ENCODE peak calls at places on chromosomes 11 and 22, in six cellular contexts. One of them, this sample, is unnamed.

GRCh38 chr11:64838600-64839334 is 5.7 kb downstream of the CDC42BPG start:
- DNase-seq in heart right ventricle: no peak
- DNase-seq in mesendoderm: no peak
- DNase-seq in GM23338: no peak
- DNase-seq in lower lobe of right lung: no peak
- DNase-seq in CD4-positive, alpha-beta memory T cell: peak; percentile 1
- DNase-seq in this sample: no peak

GRCh38 chr11:130909650-130910049 is 6.6 kb downstream of the SNX19 start:
- DNase-seq in heart right ventricle: no peak
- DNase-seq in GM23338: no peak
- DNase-seq in mesendoderm: no peak
- DNase-seq in CD4-positive, alpha-beta memory T cell: no peak
- DNase-seq in lower lobe of right lung: no peak
- DNase-seq in this sample: no peak

GRCh38 chr11:92886243-92886905 is 83.1 kb upstream of the MTNR1B start:
- DNase-seq in heart right ventricle: no peak
- DNase-seq in GM23338: peak; percentile 79
- DNase-seq in lower lobe of right lung: no peak
- DNase-seq in mesendoderm: peak; percentile 75
- DNase-seq in CD4-positive, alpha-beta memory T cell: no peak
- DNase-seq in this sample: no peak

GRCh38 chr22:38397189-38398097 is 57.6 kb downstream of the KCNJ4 start:
- DNase-seq in heart right ventricle: peak; percentile 70
- DNase-seq in mesendoderm: peak; percentile 99
- DNase-seq in CD4-positive, alpha-beta memory T cell: peak; percentile 45
- DNase-seq in lower lobe of right lung: peak; percentile 74
- DNase-seq in GM23338: peak; percentile 92
- DNase-seq in this sample: peak; percentile 83

GRCh38 chr11:20443596-20443995 is 56.1 kb downstream of the PRMT3 start:
- DNase-seq in lower lobe of right lung: no peak
- DNase-seq in heart right ventricle: no peak
- DNase-seq in GM23338: peak; percentile 40
- DNase-seq in CD4-positive, alpha-beta memory T cell: no peak
- DNase-seq in mesendoderm: peak; percentile 41
- DNase-seq in this sample: no peak

GRCh38 chr11:9565822-9566560 is 7.5 kb upstream of the WEE1 start:
- DNase-seq in GM23338: peak; percentile 85
- DNase-seq in CD4-positive, alpha-beta memory T cell: peak; percentile 85
- DNase-seq in heart right ventricle: no peak
- DNase-seq in lower lobe of right lung: no peak
- DNase-seq in mesendoderm: peak; percentile 100
- DNase-seq in this sample: peak; percentile 68

GRCh38 chr22:49632199-49633009 is 195.3 kb downstream of the BRD1 start:
- DNase-seq in mesendoderm: peak; percentile 84
- DNase-seq in lower lobe of right lung: peak; percentile 51
- DNase-seq in GM23338: no peak
- DNase-seq in CD4-positive, alpha-beta memory T cell: no peak
- DNase-seq in heart right ventricle: peak; percentile 68
- DNase-seq in this sample: peak; percentile 59

GRCh38 chr11:6315811-6316425 is 4.4 kb downstream of the CAVIN3 start:
- DNase-seq in lower lobe of right lung: peak; percentile 65
- DNase-seq in CD4-positive, alpha-beta memory T cell: no peak
- DNase-seq in mesendoderm: peak; percentile 81
- DNase-seq in heart right ventricle: peak; percentile 49
- DNase-seq in GM23338: peak; percentile 91
- DNase-seq in this sample: peak; percentile 79

GRCh38 chr11:134890446-134890845 is 478.4 kb upstream of the B3GAT1 start:
- DNase-seq in GM23338: no peak
- DNase-seq in lower lobe of right lung: no peak
- DNase-seq in heart right ventricle: no peak
- DNase-seq in mesendoderm: no peak
- DNase-seq in CD4-positive, alpha-beta memory T cell: no peak
- DNase-seq in this sample: no peak

GRCh38 chr11:129973809-129974208 is 28.8 kb downstream of the PRDM10 start:
- DNase-seq in lower lobe of right lung: peak; percentile 69
- DNase-seq in heart right ventricle: peak; percentile 38
- DNase-seq in GM23338: peak; percentile 89
- DNase-seq in CD4-positive, alpha-beta memory T cell: no peak
- DNase-seq in mesendoderm: peak; percentile 89
- DNase-seq in this sample: no peak

GRCh38 chr22:27642104-27642800 is 159.3 kb downstream of the MN1 start:
- DNase-seq in CD4-positive, alpha-beta memory T cell: no peak
- DNase-seq in lower lobe of right lung: no peak
- DNase-seq in heart right ventricle: no peak
- DNase-seq in GM23338: no peak
- DNase-seq in mesendoderm: no peak
- DNase-seq in this sample: peak; percentile 62

GRCh38 chr22:17132112-17132511 is 11.0 kb upstream of the TMEM121B start:
- DNase-seq in heart right ventricle: no peak
- DNase-seq in lower lobe of right lung: no peak
- DNase-seq in mesendoderm: no peak
- DNase-seq in CD4-positive, alpha-beta memory T cell: no peak
- DNase-seq in GM23338: no peak
- DNase-seq in this sample: peak; percentile 1

GRCh38 chr11:5928269-5928668 is 13.8 kb upstream of the OR56A3 start:
- DNase-seq in CD4-positive, alpha-beta memory T cell: no peak
- DNase-seq in lower lobe of right lung: no peak
- DNase-seq in GM23338: peak; percentile 34
- DNase-seq in heart right ventricle: no peak
- DNase-seq in mesendoderm: no peak
- DNase-seq in this sample: no peak

GRCh38 chr22:44627521-44628139 is 74.4 kb upstream of the PRR5 start:
- DNase-seq in CD4-positive, alpha-beta memory T cell: no peak
- DNase-seq in mesendoderm: no peak
- DNase-seq in GM23338: no peak
- DNase-seq in heart right ventricle: no peak
- DNase-seq in lower lobe of right lung: no peak
- DNase-seq in this sample: no peak

GRCh38 chr11:34346551-34346950 is 11.3 kb downstream of the ABTB2 start:
- DNase-seq in CD4-positive, alpha-beta memory T cell: no peak
- DNase-seq in GM23338: no peak
- DNase-seq in lower lobe of right lung: no peak
- DNase-seq in heart right ventricle: no peak
- DNase-seq in mesendoderm: no peak
- DNase-seq in this sample: no peak

GRCh38 chr22:20725987-20726558 is 47.8 kb upstream of the SERPIND1 start:
- DNase-seq in heart right ventricle: no peak
- DNase-seq in lower lobe of right lung: no peak
- DNase-seq in mesendoderm: no peak
- DNase-seq in CD4-positive, alpha-beta memory T cell: no peak
- DNase-seq in GM23338: no peak
- DNase-seq in this sample: no peak

GRCh38 chr22:39994566-39995345 is at the start of gene FAM83F:
- DNase-seq in CD4-positive, alpha-beta memory T cell: no peak
- DNase-seq in heart right ventricle: peak; percentile 25
- DNase-seq in lower lobe of right lung: peak; percentile 58
- DNase-seq in mesendoderm: peak; percentile 79
- DNase-seq in GM23338: peak; percentile 84
- DNase-seq in this sample: no peak

GRCh38 chr11:2679011-2679676 is 20.6 kb downstream of the KCNQ1OT1 start:
- DNase-seq in GM23338: no peak
- DNase-seq in heart right ventricle: no peak
- DNase-seq in mesendoderm: no peak
- DNase-seq in lower lobe of right lung: no peak
- DNase-seq in CD4-positive, alpha-beta memory T cell: no peak
- DNase-seq in this sample: no peak

GRCh38 chr11:19873730-19874129 is 161.1 kb downstream of the NAV2 start:
- DNase-seq in lower lobe of right lung: no peak
- DNase-seq in heart right ventricle: no peak
- DNase-seq in GM23338: peak; percentile 34
- DNase-seq in mesendoderm: peak; percentile 57
- DNase-seq in CD4-positive, alpha-beta memory T cell: no peak
- DNase-seq in this sample: no peak

GRCh38 chr22:19382240-19382639 is 49.3 kb downstream of the HIRA start:
- DNase-seq in GM23338: no peak
- DNase-seq in CD4-positive, alpha-beta memory T cell: no peak
- DNase-seq in mesendoderm: no peak
- DNase-seq in heart right ventricle: no peak
- DNase-seq in lower lobe of right lung: no peak
- DNase-seq in this sample: no peak
- H3K36me3 ChIP-seq in GM23338: peaks cover 36% of the 10 kb centered on the region
- H3K36me3 ChIP-seq in CD4-positive, alpha-beta memory T cell: peaks cover 75% of the 10 kb centered on the region
- H3K36me3 ChIP-seq in mesendoderm: peaks cover 7% of the 10 kb centered on the region
- H3K36me3 ChIP-seq in heart right ventricle: peaks cover 96% of the 10 kb centered on the region
- H3K36me3 ChIP-seq in lower lobe of right lung: peaks cover 89% of the 10 kb centered on the region
- H3K36me3 ChIP-seq in this sample: peaks cover 6% of the 10 kb centered on the region

DNA sequence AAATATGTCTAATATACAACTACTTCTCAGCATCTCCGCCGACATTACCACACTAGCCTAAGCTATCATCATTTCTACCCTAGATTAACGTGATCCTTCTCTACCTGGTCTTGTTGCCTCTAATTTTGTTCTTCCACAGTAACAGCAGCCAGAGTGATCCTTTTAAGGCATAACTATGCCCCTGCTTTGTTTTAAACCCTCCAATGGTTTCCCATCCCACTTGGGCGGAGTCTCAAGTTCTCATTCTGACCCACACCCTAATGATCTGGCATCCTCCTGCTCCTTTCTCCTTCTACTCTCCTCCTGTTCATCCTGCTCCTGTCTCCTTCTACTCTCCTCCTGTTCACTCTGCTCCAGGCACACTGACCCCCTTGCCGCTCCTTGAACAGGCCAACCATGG is 31.9 kb upstream of the POU2AF1 start:
- DNase-seq in CD4-positive, alpha-beta memory T cell: no peak
- DNase-seq in lower lobe of right lung: no peak
- DNase-seq in mesendoderm: no peak
- DNase-seq in GM23338: no peak
- DNase-seq in heart right ventricle: no peak
- DNase-seq in this sample: no peak
- H3K4me3 ChIP-seq in CD4-positive, alpha-beta memory T cell: no peak overlapping the region
- H3K4me3 ChIP-seq in lower lobe of right lung: no peak overlapping the region
- H3K4me3 ChIP-seq in mesendoderm: no peak overlapping the region
- H3K4me3 ChIP-seq in GM23338: no peak overlapping the region
- H3K4me3 ChIP-seq in heart right ventricle: no peak overlapping the region
- H3K4me3 ChIP-seq in this sample: no peak overlapping the region

GRCh38 chr11:12725047-12725862 is 51.0 kb downstream of the TEAD1 start:
- DNase-seq in heart right ventricle: no peak
- DNase-seq in CD4-positive, alpha-beta memory T cell: no peak
- DNase-seq in GM23338: no peak
- DNase-seq in lower lobe of right lung: no peak
- DNase-seq in mesendoderm: no peak
- DNase-seq in this sample: no peak

GRCh38 chr11:12721816-12722604 is 47.8 kb downstream of the TEAD1 start:
- DNase-seq in CD4-positive, alpha-beta memory T cell: no peak
- DNase-seq in mesendoderm: peak; percentile 80
- DNase-seq in GM23338: peak; percentile 59
- DNase-seq in lower lobe of right lung: no peak
- DNase-seq in heart right ventricle: no peak
- DNase-seq in this sample: no peak

GRCh38 chr11:12724301-12725046 is 50.3 kb downstream of the TEAD1 start:
- DNase-seq in lower lobe of right lung: peak; percentile 59
- DNase-seq in CD4-positive, alpha-beta memory T cell: no peak
- DNase-seq in mesendoderm: peak; percentile 91
- DNase-seq in heart right ventricle: peak; percentile 41
- DNase-seq in GM23338: peak; percentile 95
- DNase-seq in this sample: peak; percentile 70

GRCh38 chr11:12725863-12726666 is 51.8 kb downstream of the TEAD1 start:
- DNase-seq in CD4-positive, alpha-beta memory T cell: no peak
- DNase-seq in mesendoderm: no peak
- DNase-seq in heart right ventricle: no peak
- DNase-seq in GM23338: no peak
- DNase-seq in lower lobe of right lung: no peak
- DNase-seq in this sample: no peak

GRCh38 chr11:12723410-12724297 is 49.4 kb downstream of the TEAD1 start:
- DNase-seq in mesendoderm: peak; percentile 95
- DNase-seq in CD4-positive, alpha-beta memory T cell: no peak
- DNase-seq in heart right ventricle: no peak
- DNase-seq in lower lobe of right lung: no peak
- DNase-seq in GM23338: peak; percentile 85
- DNase-seq in this sample: no peak
- H3K4me1 ChIP-seq in mesendoderm: peaks cover 35% of the 10 kb centered on the region
- H3K4me1 ChIP-seq in CD4-positive, alpha-beta memory T cell: peaks cover 5% of the 10 kb centered on the region
- H3K4me1 ChIP-seq in heart right ventricle: peaks cover 52% of the 10 kb centered on the region
- H3K4me1 ChIP-seq in lower lobe of right lung: peaks cover 32% of the 10 kb centered on the region
- H3K4me1 ChIP-seq in GM23338: peaks cover 72% of the 10 kb centered on the region
- H3K4me1 ChIP-seq in this sample: peaks cover 7% of the 10 kb centered on the region

DNA sequence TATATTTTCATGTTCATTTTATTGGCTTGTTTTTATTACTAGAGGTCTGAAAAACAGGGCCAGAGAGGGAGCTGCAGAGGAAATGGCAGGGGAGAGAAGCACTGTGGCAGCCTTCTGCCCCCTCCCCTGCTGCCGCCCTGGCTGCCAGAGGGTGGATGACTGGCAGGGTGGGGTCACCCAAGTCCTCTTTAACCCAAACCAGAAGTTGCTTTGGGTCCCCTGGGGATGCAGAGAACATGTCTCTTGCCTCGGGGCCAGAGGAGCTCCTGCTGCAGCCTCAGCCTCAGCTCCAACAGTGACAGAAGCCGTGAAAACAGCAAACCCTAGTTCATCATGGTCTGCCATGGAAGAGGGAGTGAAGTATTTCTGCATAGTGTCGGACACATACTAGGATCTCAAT is 94.1 kb downstream of the PKNOX2 start:
- DNase-seq in mesendoderm: no peak
- DNase-seq in GM23338: no peak
- DNase-seq in CD4-positive, alpha-beta memory T cell: no peak
- DNase-seq in heart right ventricle: no peak
- DNase-seq in lower lobe of right lung: no peak
- DNase-seq in this sample: no peak
- H3K36me3 ChIP-seq in mesendoderm: no peaks in the 10 kb centered on the region
- H3K36me3 ChIP-seq in GM23338: no peaks in the 10 kb centered on the region
- H3K36me3 ChIP-seq in CD4-positive, alpha-beta memory T cell: no peaks in the 10 kb centered on the region
- H3K36me3 ChIP-seq in heart right ventricle: no peaks in the 10 kb centered on the region
- H3K36me3 ChIP-seq in lower lobe of right lung: no peaks in the 10 kb centered on the region
- H3K36me3 ChIP-seq in this sample: no peaks in the 10 kb centered on the region

DNA sequence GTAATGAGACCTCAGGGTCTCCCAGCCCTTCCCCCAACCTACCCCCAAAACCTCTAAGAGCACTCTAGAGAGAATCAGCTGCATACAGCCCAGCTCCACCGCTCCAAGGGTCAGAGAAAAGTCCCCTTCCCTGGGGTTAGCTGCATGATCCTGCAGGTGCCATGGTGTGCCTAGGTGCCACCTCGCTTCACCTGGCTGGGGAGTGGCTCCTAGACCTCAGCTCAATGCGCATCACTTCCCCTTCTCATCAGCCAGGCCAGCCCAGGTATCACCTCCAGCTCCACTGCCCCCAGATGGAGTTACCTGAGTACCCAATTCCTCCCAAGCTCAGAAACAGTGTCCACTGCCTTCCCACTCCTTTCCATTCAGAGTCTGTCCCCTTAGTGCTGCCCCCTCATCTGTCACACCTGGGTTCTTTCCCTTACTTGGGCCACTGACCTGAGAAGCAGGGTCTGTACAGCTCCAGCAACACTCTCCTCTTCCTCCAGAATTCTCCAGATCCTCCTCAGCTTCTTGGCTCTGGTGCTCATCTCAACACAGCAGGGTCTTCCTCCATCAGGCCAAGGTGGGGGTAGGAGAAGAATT is 1.3 kb downstream of the STARD10 start:
- DNase-seq in mesendoderm: no peak
- DNase-seq in heart right ventricle: no peak
- DNase-seq in GM23338: no peak
- DNase-seq in CD4-positive, alpha-beta memory T cell: no peak
- DNase-seq in lower lobe of right lung: no peak
- DNase-seq in this sample: no peak
- H3K4me3 ChIP-seq in mesendoderm: no peak overlapping the region
- H3K4me3 ChIP-seq in heart right ventricle: no peak overlapping the region
- H3K4me3 ChIP-seq in GM23338: no peak overlapping the region
- H3K4me3 ChIP-seq in CD4-positive, alpha-beta memory T cell: no peak overlapping the region
- H3K4me3 ChIP-seq in lower lobe of right lung: no peak overlapping the region
- H3K4me3 ChIP-seq in this sample: no peak overlapping the region

GRCh38 chr11:1485504-1485885 is 1.1 kb downstream of the MOB2 start:
- DNase-seq in GM23338: no peak
- DNase-seq in heart right ventricle: peak; percentile 10
- DNase-seq in lower lobe of right lung: peak; percentile 38
- DNase-seq in mesendoderm: no peak
- DNase-seq in CD4-positive, alpha-beta memory T cell: no peak
- DNase-seq in this sample: peak; percentile 64
- H3K4me1 ChIP-seq in GM23338: no peaks in the 10 kb centered on the region
- H3K4me1 ChIP-seq in heart right ventricle: peaks cover 62% of the 10 kb centered on the region
- H3K4me1 ChIP-seq in lower lobe of right lung: peaks cover 73% of the 10 kb centered on the region
- H3K4me1 ChIP-seq in mesendoderm: no peaks in the 10 kb centered on the region
- H3K4me1 ChIP-seq in CD4-positive, alpha-beta memory T cell: peaks cover 48% of the 10 kb centered on the region
- H3K4me1 ChIP-seq in this sample: no peaks in the 10 kb centered on the region